ENCODE peak calls at places on chromosomes 13 and 19, in eight cellular contexts. One of them, this sample, is unnamed.

GRCh38 chr13:72221276-72221962 is 354.4 kb upstream of the DACH1 start:
- DNase-seq in GM23248: no peak
- DNase-seq in OCI-LY7: peak; percentile 16
- DNase-seq in fibroblast of lung: no peak
- DNase-seq in IMR-90: no peak
- DNase-seq in PC-3: peak; percentile 59
- DNase-seq in trophoblast cell: peak; percentile 65
- DNase-seq in neural progenitor cell: peak; percentile 59
- DNase-seq in this sample: peak; percentile 14

GRCh38 chr13:42947925-42948324 is 44.1 kb downstream of the EPSTI1 start:
- DNase-seq in trophoblast cell: no peak
- DNase-seq in PC-3: no peak
- DNase-seq in IMR-90: no peak
- DNase-seq in neural progenitor cell: no peak
- DNase-seq in fibroblast of lung: no peak
- DNase-seq in GM23248: no peak
- DNase-seq in OCI-LY7: no peak
- DNase-seq in this sample: no peak

GRCh38 chr19:49809155-49809986 is 3.7 kb downstream of the FUZ start:
- DNase-seq in neural progenitor cell: peak; percentile 71
- DNase-seq in IMR-90: no peak
- DNase-seq in fibroblast of lung: no peak
- DNase-seq in trophoblast cell: peak; percentile 27
- DNase-seq in PC-3: peak; percentile 36
- DNase-seq in GM23248: peak; percentile 62
- DNase-seq in OCI-LY7: peak; percentile 13
- DNase-seq in this sample: peak; percentile 67

GRCh38 chr19:46350029-46350757 is 3.3 kb downstream of the PPP5C start:
- DNase-seq in neural progenitor cell: no peak
- DNase-seq in IMR-90: no peak
- DNase-seq in PC-3: no peak
- DNase-seq in GM23248: no peak
- DNase-seq in fibroblast of lung: no peak
- DNase-seq in trophoblast cell: no peak
- DNase-seq in OCI-LY7: peak; percentile 25
- DNase-seq in this sample: no peak

GRCh38 chr13:94416454-94417080 is 62.9 kb downstream of the DCT start:
- DNase-seq in IMR-90: peak; percentile 24
- DNase-seq in trophoblast cell: peak; percentile 56
- DNase-seq in fibroblast of lung: peak; percentile 30
- DNase-seq in PC-3: peak; percentile 49
- DNase-seq in GM23248: peak; percentile 43
- DNase-seq in OCI-LY7: peak; percentile 17
- DNase-seq in neural progenitor cell: peak; percentile 83
- DNase-seq in this sample: peak; percentile 71

GRCh38 chr19:19451429-19452240 is 46.2 kb downstream of the GATAD2A start:
- DNase-seq in trophoblast cell: no peak
- DNase-seq in GM23248: no peak
- DNase-seq in fibroblast of lung: no peak
- DNase-seq in PC-3: no peak
- DNase-seq in IMR-90: no peak
- DNase-seq in OCI-LY7: no peak
- DNase-seq in neural progenitor cell: no peak
- DNase-seq in this sample: no peak

GRCh38 chr19:2524840-2525723 is 49.2 kb downstream of the GADD45B start:
- DNase-seq in neural progenitor cell: no peak
- DNase-seq in trophoblast cell: peak; percentile 91
- DNase-seq in IMR-90: peak; percentile 75
- DNase-seq in OCI-LY7: no peak
- DNase-seq in GM23248: peak; percentile 94
- DNase-seq in PC-3: peak; percentile 87
- DNase-seq in fibroblast of lung: peak; percentile 43
- DNase-seq in this sample: peak; percentile 84

GRCh38 chr13:111909501-111909900 is 157.4 kb upstream of the SOX1 start:
- DNase-seq in trophoblast cell: no peak
- DNase-seq in neural progenitor cell: no peak
- DNase-seq in fibroblast of lung: no peak
- DNase-seq in GM23248: no peak
- DNase-seq in PC-3: no peak
- DNase-seq in IMR-90: no peak
- DNase-seq in OCI-LY7: no peak
- DNase-seq in this sample: no peak

GRCh38 chr19:48560095-48560530 is 8.1 kb downstream of the SULT2B1 start:
- DNase-seq in trophoblast cell: peak; percentile 96
- DNase-seq in fibroblast of lung: no peak
- DNase-seq in neural progenitor cell: peak; percentile 32
- DNase-seq in GM23248: no peak
- DNase-seq in OCI-LY7: peak; percentile 16
- DNase-seq in IMR-90: no peak
- DNase-seq in PC-3: no peak
- DNase-seq in this sample: no peak

GRCh38 chr13:30968734-30969335 is 36.4 kb downstream of the TEX26 start:
- DNase-seq in PC-3: no peak
- DNase-seq in IMR-90: peak; percentile 55
- DNase-seq in fibroblast of lung: peak; percentile 75
- DNase-seq in neural progenitor cell: no peak
- DNase-seq in GM23248: peak; percentile 61
- DNase-seq in trophoblast cell: no peak
- DNase-seq in OCI-LY7: no peak
- DNase-seq in this sample: no peak

GRCh38 chr13:96426160-96426559 is 336.3 kb downstream of the HS6ST3 start:
- DNase-seq in fibroblast of lung: no peak
- DNase-seq in neural progenitor cell: no peak
- DNase-seq in GM23248: no peak
- DNase-seq in OCI-LY7: no peak
- DNase-seq in trophoblast cell: no peak
- DNase-seq in IMR-90: no peak
- DNase-seq in PC-3: no peak
- DNase-seq in this sample: no peak

GRCh38 chr19:33795370-33796163 is 1.1 kb upstream of the KCTD15 start:
- DNase-seq in neural progenitor cell: peak; percentile 97
- DNase-seq in GM23248: peak; percentile 92
- DNase-seq in IMR-90: peak; percentile 75
- DNase-seq in fibroblast of lung: peak; percentile 80
- DNase-seq in OCI-LY7: peak; percentile 89
- DNase-seq in PC-3: peak; percentile 70
- DNase-seq in trophoblast cell: peak; percentile 75
- DNase-seq in this sample: peak; percentile 94

GRCh38 chr19:38850976-38851621 is 1.3 kb upstream of the HNRNPL start:
- DNase-seq in IMR-90: no peak
- DNase-seq in neural progenitor cell: peak; percentile 80
- DNase-seq in OCI-LY7: no peak
- DNase-seq in PC-3: no peak
- DNase-seq in trophoblast cell: no peak
- DNase-seq in GM23248: peak; percentile 40
- DNase-seq in fibroblast of lung: no peak
- DNase-seq in this sample: peak; percentile 41

GRCh38 chr13:60351326-60351725 is 45.7 kb upstream of the TDRD3 start:
- DNase-seq in GM23248: peak; percentile 49
- DNase-seq in fibroblast of lung: peak; percentile 91
- DNase-seq in PC-3: peak; percentile 40
- DNase-seq in OCI-LY7: no peak
- DNase-seq in IMR-90: peak; percentile 47
- DNase-seq in neural progenitor cell: no peak
- DNase-seq in trophoblast cell: no peak
- DNase-seq in this sample: peak; percentile 20

GRCh38 chr19:14167594-14168138 is 31.3 kb upstream of the ASF1B start:
- DNase-seq in neural progenitor cell: no peak
- DNase-seq in IMR-90: no peak
- DNase-seq in OCI-LY7: no peak
- DNase-seq in GM23248: no peak
- DNase-seq in trophoblast cell: no peak
- DNase-seq in fibroblast of lung: no peak
- DNase-seq in PC-3: no peak
- DNase-seq in this sample: no peak

GRCh38 chr13:64278493-64278892 is 2862.8 kb upstream of the PCDH20 start:
- DNase-seq in trophoblast cell: peak; percentile 7
- DNase-seq in IMR-90: peak; percentile 78
- DNase-seq in fibroblast of lung: peak; percentile 34
- DNase-seq in GM23248: peak; percentile 22
- DNase-seq in OCI-LY7: no peak
- DNase-seq in PC-3: peak; percentile 80
- DNase-seq in neural progenitor cell: no peak
- DNase-seq in this sample: no peak

DNA sequence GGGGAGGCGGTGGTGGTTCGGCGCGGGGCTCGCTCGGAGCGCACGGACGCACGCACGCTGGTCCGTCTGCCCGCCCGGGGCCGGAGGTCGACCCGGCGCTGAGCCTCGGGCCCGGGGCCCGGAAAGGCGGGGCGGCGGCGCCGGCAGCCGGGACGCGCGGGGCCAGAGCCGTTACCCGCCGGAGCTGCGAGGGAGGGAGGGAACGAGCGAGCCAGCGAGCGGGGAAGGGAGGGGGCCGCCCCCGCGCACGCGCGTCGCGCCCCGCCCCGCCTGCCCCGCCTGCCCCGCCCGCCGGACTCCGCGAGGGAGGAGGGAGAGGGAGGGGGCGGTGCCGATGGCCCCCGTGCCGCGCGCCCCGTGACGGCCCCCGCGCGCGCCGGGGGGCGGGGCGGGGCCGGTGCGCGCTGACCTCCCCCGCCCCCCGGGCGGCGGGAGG is 15.0 kb downstream of the CIC start:
- DNase-seq in PC-3: no peak
- DNase-seq in trophoblast cell: peak; percentile 79
- DNase-seq in GM23248: peak; percentile 90
- DNase-seq in fibroblast of lung: peak; percentile 76
- DNase-seq in IMR-90: peak; percentile 71
- DNase-seq in neural progenitor cell: peak; percentile 88
- DNase-seq in OCI-LY7: peak; percentile 86
- DNase-seq in this sample: peak; percentile 94
- H3K4me3 ChIP-seq in PC-3: no peak overlapping the region
- H3K4me3 ChIP-seq in trophoblast cell: peak overlapping the region; percentile 77
- H3K4me3 ChIP-seq in GM23248: peak overlapping the region; percentile 55
- H3K4me3 ChIP-seq in fibroblast of lung: no peak overlapping the region
- H3K4me3 ChIP-seq in IMR-90: peak overlapping the region; percentile 89
- H3K4me3 ChIP-seq in neural progenitor cell: peak overlapping the region; percentile 50
- H3K4me3 ChIP-seq in OCI-LY7: peak overlapping the region; percentile 62
- H3K4me3 ChIP-seq in this sample: peak overlapping the region; percentile 52

GRCh38 chr13:86665842-86666241 is 866.6 kb upstream of the SLITRK6 start:
- DNase-seq in PC-3: no peak
- DNase-seq in GM23248: no peak
- DNase-seq in trophoblast cell: no peak
- DNase-seq in IMR-90: no peak
- DNase-seq in neural progenitor cell: no peak
- DNase-seq in OCI-LY7: no peak
- DNase-seq in fibroblast of lung: no peak
- DNase-seq in this sample: no peak
- H3K4me2 ChIP-seq in PC-3: no peak overlapping the region
- H3K4me2 ChIP-seq in GM23248: no peak overlapping the region
- H3K4me2 ChIP-seq in trophoblast cell: no peak overlapping the region
- H3K4me2 ChIP-seq in IMR-90: no peak overlapping the region
- H3K4me2 ChIP-seq in neural progenitor cell: no peak overlapping the region
- H3K4me2 ChIP-seq in OCI-LY7: no peak overlapping the region
- H3K4me2 ChIP-seq in fibroblast of lung: no peak overlapping the region
- H3K4me2 ChIP-seq in this sample: no peak overlapping the region

DNA sequence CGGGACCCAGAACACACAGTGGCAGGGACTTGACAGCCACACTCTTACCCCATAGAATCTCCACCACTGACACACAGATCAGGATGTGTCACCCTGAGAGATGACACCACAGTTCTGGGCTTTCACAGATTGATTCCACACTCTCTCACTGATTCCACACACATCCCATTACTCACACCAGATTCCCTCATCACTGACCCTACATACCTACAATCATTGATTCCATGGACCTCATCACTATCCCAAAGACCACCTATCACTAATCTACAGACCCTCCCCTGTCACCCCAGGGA is 57.6 kb upstream of the ZNF527 start:
- DNase-seq in trophoblast cell: no peak
- DNase-seq in PC-3: no peak
- DNase-seq in OCI-LY7: no peak
- DNase-seq in fibroblast of lung: no peak
- DNase-seq in neural progenitor cell: no peak
- DNase-seq in IMR-90: no peak
- DNase-seq in GM23248: peak; percentile 46
- DNase-seq in this sample: no peak
- H2AFZ ChIP-seq in trophoblast cell: peak overlapping the region; percentile 58
- H2AFZ ChIP-seq in PC-3: no peak overlapping the region
- H2AFZ ChIP-seq in OCI-LY7: no peak overlapping the region
- H2AFZ ChIP-seq in fibroblast of lung: no peak overlapping the region
- H2AFZ ChIP-seq in neural progenitor cell: peak overlapping the region; percentile 89
- H2AFZ ChIP-seq in IMR-90: peak overlapping the region; percentile 89
- H2AFZ ChIP-seq in GM23248: peak overlapping the region; percentile 92
- H2AFZ ChIP-seq in this sample: peak overlapping the region; percentile 73

GRCh38 chr19:16366056-16366432 is 41.4 kb downstream of the KLF2 start:
- DNase-seq in GM23248: no peak
- DNase-seq in neural progenitor cell: no peak
- DNase-seq in IMR-90: no peak
- DNase-seq in trophoblast cell: no peak
- DNase-seq in fibroblast of lung: no peak
- DNase-seq in OCI-LY7: no peak
- DNase-seq in PC-3: no peak
- DNase-seq in this sample: no peak
- H3K4me3 ChIP-seq in GM23248: no peak overlapping the region
- H3K4me3 ChIP-seq in neural progenitor cell: no peak overlapping the region
- H3K4me3 ChIP-seq in IMR-90: no peak overlapping the region
- H3K4me3 ChIP-seq in trophoblast cell: no peak overlapping the region
- H3K4me3 ChIP-seq in fibroblast of lung: no peak overlapping the region
- H3K4me3 ChIP-seq in OCI-LY7: peak overlapping the region; percentile 52
- H3K4me3 ChIP-seq in PC-3: no peak overlapping the region
- H3K4me3 ChIP-seq in this sample: no peak overlapping the region

DNA sequence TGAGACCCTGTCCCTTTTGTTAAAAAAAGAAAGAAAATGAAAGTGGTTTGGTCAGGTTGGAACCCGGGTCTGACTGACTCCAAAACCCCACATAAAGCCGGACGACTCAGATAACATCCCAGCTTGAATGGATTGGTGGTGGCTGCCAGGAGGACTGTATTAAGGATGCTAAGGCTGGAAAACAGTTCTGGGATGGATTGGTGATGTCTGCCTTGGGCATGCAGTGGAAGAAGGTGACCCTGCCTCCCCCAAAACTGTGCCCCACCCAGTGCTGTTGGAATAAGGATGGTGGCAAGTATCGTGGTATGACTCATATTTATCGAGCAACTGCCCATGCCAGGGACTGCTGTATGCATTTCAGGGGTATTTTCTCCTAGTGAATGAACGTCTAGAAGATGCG is 18.5 kb upstream of the COLGALT1 start:
- DNase-seq in GM23248: no peak
- DNase-seq in fibroblast of lung: no peak
- DNase-seq in PC-3: no peak
- DNase-seq in trophoblast cell: no peak
- DNase-seq in IMR-90: no peak
- DNase-seq in neural progenitor cell: no peak
- DNase-seq in OCI-LY7: no peak
- DNase-seq in this sample: no peak
- H3K4me2 ChIP-seq in GM23248: no peak overlapping the region
- H3K4me2 ChIP-seq in fibroblast of lung: no peak overlapping the region
- H3K4me2 ChIP-seq in PC-3: no peak overlapping the region
- H3K4me2 ChIP-seq in trophoblast cell: no peak overlapping the region
- H3K4me2 ChIP-seq in IMR-90: no peak overlapping the region
- H3K4me2 ChIP-seq in neural progenitor cell: no peak overlapping the region
- H3K4me2 ChIP-seq in OCI-LY7: no peak overlapping the region
- H3K4me2 ChIP-seq in this sample: no peak overlapping the region

GRCh38 chr19:41994521-41994971 is 516 bp upstream of the ATP1A3 start:
- DNase-seq in OCI-LY7: peak; percentile 36
- DNase-seq in IMR-90: no peak
- DNase-seq in GM23248: no peak
- DNase-seq in PC-3: no peak
- DNase-seq in neural progenitor cell: no peak
- DNase-seq in fibroblast of lung: no peak
- DNase-seq in trophoblast cell: no peak
- DNase-seq in this sample: no peak
- H2AFZ ChIP-seq in OCI-LY7: peak overlapping the region; percentile 85
- H2AFZ ChIP-seq in IMR-90: no peak overlapping the region
- H2AFZ ChIP-seq in GM23248: no peak overlapping the region
- H2AFZ ChIP-seq in PC-3: no peak overlapping the region
- H2AFZ ChIP-seq in neural progenitor cell: no peak overlapping the region
- H2AFZ ChIP-seq in fibroblast of lung: no peak overlapping the region
- H2AFZ ChIP-seq in trophoblast cell: no peak overlapping the region
- H2AFZ ChIP-seq in this sample: no peak overlapping the region